ENCODE peak calls at places on chromosome 17, in five cellular contexts. B, P, T, I and O are unnamed samples.

GRCh38 chr17:50767030-50767429 is 288 bp downstream of the ANKRD40CL start:
- DNase-seq in B (no peak), P (no peak), T (no peak), I (no peak), O (no peak)

GRCh38 chr17:39153541-39154111 is 2.2 kb upstream of the PLXDC1 start:
- DNase-seq in B (peak; percentile 92), P (peak; percentile 91), T (peak; percentile 98), I (no peak), O (peak; percentile 98)

GRCh38 chr17:35934760-35935159 is 4.2 kb upstream of the RDM1 start:
- DNase-seq in B (no peak), P (peak; percentile 19), T (no peak), I (peak; percentile 32), O (no peak)

GRCh38 chr17:28368306-28368831 is 1.7 kb downstream of the VTN start:
- DNase-seq in B (no peak), P (no peak), T (no peak), I (no peak), O (no peak)

GRCh38 chr17:2878751-2879254 is 82.6 kb downstream of the RAP1GAP2 start:
- DNase-seq in B (no peak), P (no peak), T (no peak), I (no peak), O (no peak)

GRCh38 chr17:44095647-44096496 is 25.3 kb downstream of the G6PC3 start:
- DNase-seq in B (peak; percentile 85), P (peak; percentile 92), T (peak; percentile 52), I (peak; percentile 70), O (peak; percentile 63)

GRCh38 chr17:71975998-71976649 is 144.7 kb upstream of the SOX9 start:
- DNase-seq in B (peak; percentile 14), P (peak; percentile 98), T (no peak), I (peak; percentile 89), O (peak; percentile 13)

GRCh38 chr17:69729937-69730336 is 315.4 kb downstream of the MAP2K6 start:
- DNase-seq in B (no peak), P (peak; percentile 39), T (no peak), I (no peak), O (no peak)

GRCh38 chr17:40598928-40599627 is 33.8 kb upstream of the CCR7 start:
- DNase-seq in B (no peak), P (peak; percentile 69), T (no peak), I (no peak), O (no peak)

GRCh38 chr17:35159926-35160325 is 12.3 kb downstream of the UNC45B start:
- DNase-seq in B (no peak), P (no peak), T (no peak), I (no peak), O (no peak)

GRCh38 chr17:39231587-39232551 is 6.1 kb upstream of the STAC2 start:
- DNase-seq in B (peak; percentile 83), P (peak; percentile 35), T (peak; percentile 43), I (no peak), O (peak; percentile 60)

GRCh38 chr17:50690887-50691549 is 16.7 kb downstream of the ANKRD40 start:
- DNase-seq in B (no peak), P (no peak), T (no peak), I (no peak), O (no peak)

GRCh38 chr17:6701719-6702118 is 11.4 kb downstream of the SLC13A5 start:
- DNase-seq in B (peak; percentile 86), P (no peak), T (peak; percentile 34), I (no peak), O (peak; percentile 58)

GRCh38 chr17:33389506-33390141 is 96.5 kb upstream of the ASIC2 start:
- DNase-seq in B (no peak), P (no peak), T (no peak), I (no peak), O (no peak)

GRCh38 chr17:38922538-38923291 is 2.7 kb upstream of the LASP1NB start:
- DNase-seq in B (peak; percentile 53), P (peak; percentile 80), T (no peak), I (peak; percentile 18), O (no peak)

GRCh38 chr17:5539286-5539685 is 45.0 kb downstream of the NLRP1 start:
- DNase-seq in B (no peak), P (no peak), T (no peak), I (no peak), O (no peak)

GRCh38 chr17:72609501-72609900 is 483.0 kb downstream of the SLC39A11 start:
- DNase-seq in B (no peak), P (no peak), T (no peak), I (no peak), O (no peak)

GRCh38 chr17:27446569-27447301 is 9.5 kb upstream of the KSR1 start:
- DNase-seq in B (no peak), P (peak; percentile 100), T (no peak), I (peak; percentile 83), O (no peak)

GRCh38 chr17:41618341-41619161 is 5.8 kb downstream of the KRT17 start:
- DNase-seq in B (no peak), P (no peak), T (no peak), I (no peak), O (no peak)

GRCh38 chr17:2610195-2610594 is 16.7 kb downstream of the PAFAH1B1 start:
- DNase-seq in B (no peak), P (no peak), T (no peak), I (no peak), O (no peak)

GRCh38 chr17:1112875-1113274 is 66.9 kb downstream of the ABR start:
- DNase-seq in B (peak; percentile 39), P (no peak), T (no peak), I (no peak), O (no peak)

GRCh38 chr17:49450735-49451134 is 36.1 kb upstream of the PHB1 start:
- DNase-seq in B (no peak), P (no peak), T (no peak), I (no peak), O (no peak)

GRCh38 chr17:1709971-1710806 is at the start of gene TLCD2:
- DNase-seq in B (peak; percentile 73), P (peak; percentile 65), T (peak; percentile 46), I (peak; percentile 18), O (peak; percentile 42)

GRCh38 chr17:39651908-39652634 is 13.1 kb upstream of the TCAP start:
- DNase-seq in B (no peak), P (no peak), T (no peak), I (no peak), O (no peak)

GRCh38 chr17:43175213-43176118 is 4.5 kb downstream of the NBR1 start:
- DNase-seq in B (no peak), P (peak; percentile 53), T (no peak), I (peak; percentile 76), O (no peak)

GRCh38 chr17:76274559-76274956 is 9.4 kb downstream of the UBALD2 start:
- DNase-seq in B (no peak), P (no peak), T (no peak), I (no peak), O (no peak)

GRCh38 chr17:42389135-42389417 is 834 bp upstream of the STAT3 start:
- DNase-seq in B (no peak), P (no peak), T (no peak), I (no peak), O (no peak)

DNA sequence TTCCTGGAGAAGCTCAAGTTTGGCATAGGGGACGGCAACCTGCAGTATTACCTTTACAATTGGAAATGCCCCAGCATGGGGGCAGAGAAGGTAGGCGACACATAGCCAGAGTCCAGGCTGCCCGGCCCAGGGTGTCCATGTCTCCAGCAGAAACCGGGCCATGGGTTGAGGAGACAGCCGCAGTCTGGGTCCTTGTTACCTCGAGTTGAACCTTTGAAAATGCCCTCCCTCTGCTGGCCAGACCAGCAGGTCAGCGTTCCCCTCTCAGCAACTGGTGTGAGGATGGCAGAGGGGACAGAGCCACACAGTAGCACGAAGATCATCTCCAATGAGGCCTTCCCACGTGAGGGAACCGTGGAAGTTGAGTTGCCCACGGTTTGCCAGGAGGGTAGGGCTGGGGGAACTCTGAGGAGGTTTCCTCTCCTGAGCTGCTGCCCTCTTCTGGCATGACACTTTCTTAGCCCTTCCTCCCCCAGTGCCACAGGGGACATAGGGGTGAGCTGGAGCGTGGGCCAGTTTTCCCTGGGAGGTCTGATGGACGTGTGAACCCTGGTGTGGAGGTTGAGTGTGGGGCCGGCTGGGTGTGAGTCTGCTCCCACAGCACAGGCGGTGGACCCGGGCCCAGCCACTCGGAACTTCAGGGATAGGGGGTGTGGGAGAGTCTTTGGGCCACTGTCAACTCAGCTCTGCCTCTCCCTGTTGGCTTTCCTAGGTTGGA is 27.2 kb downstream of the PLCD3 start:
- DNase-seq in B (no peak), P (no peak), T (no peak), I (no peak), O (no peak)
- TF ChIP-seq CTCF in B (no peak), P (peak; percentile 8), T (no peak), I (peak; percentile 4), O (no peak)

GRCh38 chr17:10754109-10754508 is 24.3 kb upstream of the TMEM220 start:
- DNase-seq in B (peak; percentile 80), P (peak; percentile 16), T (no peak), I (no peak), O (peak; percentile 34)
- TF ChIP-seq CTCF in B (peak; percentile 18), P (no peak), T (peak; percentile 45), I (peak; percentile 43), O (peak; percentile 53)

DNA sequence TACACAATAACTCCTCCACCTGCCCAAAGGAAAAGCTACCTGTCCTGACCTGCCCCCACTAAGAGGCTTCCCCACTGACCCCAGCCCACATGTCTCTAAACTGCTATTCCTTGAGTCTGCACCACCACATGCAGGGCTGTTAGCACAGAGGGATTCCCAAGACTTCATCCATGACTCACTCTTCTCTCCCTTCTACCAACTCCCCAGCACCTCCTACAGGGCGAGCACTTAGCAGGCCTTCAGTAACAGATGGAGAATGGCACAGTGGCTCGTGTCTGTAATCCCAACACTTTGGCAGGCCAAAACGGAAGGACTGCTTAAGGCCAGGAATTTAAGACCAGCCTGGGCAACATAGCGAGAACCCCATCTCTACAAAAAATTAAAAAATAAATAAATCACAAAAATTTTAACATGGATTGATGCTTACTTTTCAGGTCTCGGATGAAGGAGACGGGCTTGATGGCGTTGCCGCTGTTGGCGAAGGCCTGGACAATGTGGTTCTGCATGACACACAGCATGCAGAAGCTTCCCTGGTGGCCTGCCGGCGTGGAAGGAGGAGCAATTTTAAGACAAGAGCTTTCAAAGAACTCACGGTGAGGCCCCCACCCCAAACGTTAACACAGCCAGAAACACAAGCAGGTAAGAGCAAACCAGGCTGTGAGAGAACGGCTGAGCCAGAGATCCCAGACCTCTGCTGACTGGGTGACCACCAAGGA is 12.0 kb downstream of the USP36 start:
- DNase-seq in B (no peak), P (peak; percentile 66), T (no peak), I (no peak), O (no peak)
- TF ChIP-seq CTCF in B (no peak), P (peak; percentile 41), T (no peak), I (peak; percentile 68), O (no peak)

GRCh38 chr17:30957741-30958140 is 13.1 kb upstream of the RNF135 start:
- DNase-seq in B (no peak), P (no peak), T (no peak), I (no peak), O (no peak)

GRCh38 chr17:30954046-30954805 is 16.6 kb upstream of the RNF135 start:
- DNase-seq in B (no peak), P (no peak), T (no peak), I (no peak), O (no peak)

GRCh38 chr17:30958187-30958586 is 12.7 kb upstream of the RNF135 start:
- DNase-seq in B (no peak), P (no peak), T (no peak), I (no peak), O (no peak)

GRCh38 chr17:30952645-30953393 is 18.0 kb upstream of the RNF135 start:
- DNase-seq in B (no peak), P (no peak), T (no peak), I (no peak), O (no peak)

GRCh38 chr17:30956764-30957374 is 14.0 kb upstream of the RNF135 start:
- DNase-seq in B (no peak), P (peak; percentile 46), T (no peak), I (no peak), O (no peak)
- TF ChIP-seq CTCF in B (no peak), P (peak; percentile 7), T (no peak), I (peak; percentile 6), O (no peak)

GRCh38 chr17:81693491-81694360 is 9.4 kb upstream of the MRPL12 start:
- DNase-seq in B (peak; percentile 67), P (no peak), T (no peak), I (no peak), O (no peak)
- TF ChIP-seq CTCF in B (no peak), P (no peak), T (no peak), I (no peak), O (no peak)